ENCODE peak calls at places on chromosomes 5 and 9, in eight cellular contexts. X is cardiac muscle cell, C is mammary epithelial cell, T is uterus, N is kidney, I is body of pancreas, R is left ventricle myocardium inferior, L is AG04450. A is an unnamed sample.

GRCh38 chr5:139745121-139745799 is 50.3 kb upstream of the PSD2 start:
- DNase-seq in X (peak; percentile 68), C (peak; percentile 48), T (peak; percentile 57), N (peak; percentile 95), I (peak; percentile 32), R (peak; percentile 32), L (no peak), A (peak; percentile 55)

GRCh38 chr5:393846-394275 is 49.1 kb upstream of the EXOC3 start:
- DNase-seq in X (peak; percentile 20), C (no peak), T (no peak), N (no peak), I (no peak), R (no peak), L (no peak), A (no peak)

GRCh38 chr9:36398745-36399144 is 1.3 kb downstream of the RNF38 start:
- DNase-seq in X (peak; percentile 17), C (peak; percentile 33), T (no peak), N (no peak), I (no peak), R (no peak), L (no peak), A (no peak)

GRCh38 chr5:108353087-108353486 is 28.8 kb downstream of the FBXL17 start:
- DNase-seq in X (no peak), C (no peak), T (no peak), N (no peak), I (no peak), R (no peak), L (no peak), A (no peak)

GRCh38 chr9:135214054-135214640 is 126.7 kb downstream of the OLFM1 start:
- DNase-seq in X (no peak), C (no peak), T (no peak), N (peak; percentile 41), I (peak; percentile 8), R (no peak), L (no peak), A (no peak)

GRCh38 chr5:39767906-39768305 is 343.1 kb upstream of the DAB2 start:
- DNase-seq in X (no peak), C (no peak), T (no peak), N (no peak), I (no peak), R (no peak), L (no peak), A (no peak)

GRCh38 chr5:143796110-143796509 is 15.9 kb upstream of the HMHB1 start:
- DNase-seq in X (peak; percentile 41), C (no peak), T (no peak), N (no peak), I (no peak), R (no peak), L (no peak), A (no peak)

GRCh38 chr5:120464627-120465280 is 654 bp downstream of the PRR16 start:
- DNase-seq in X (peak; percentile 62), C (peak; percentile 46), T (peak; percentile 55), N (peak; percentile 77), I (peak; percentile 22), R (peak; percentile 57), L (no peak), A (peak; percentile 32)

GRCh38 chr5:31811210-31811609 is 172.3 kb downstream of the PDZD2 start:
- DNase-seq in X (peak; percentile 94), C (peak; percentile 87), T (no peak), N (no peak), I (no peak), R (no peak), L (peak; percentile 59), A (no peak)

GRCh38 chr9:89179535-89179919 is 909 bp upstream of the SHC3 start:
- DNase-seq in X (peak; percentile 72), C (no peak), T (no peak), N (no peak), I (no peak), R (no peak), L (no peak), A (no peak)

GRCh38 chr9:38432922-38433510 is 8.8 kb upstream of the IGFBPL1 start:
- DNase-seq in X (peak; percentile 57), C (peak; percentile 21), T (no peak), N (no peak), I (no peak), R (no peak), L (peak; percentile 8), A (no peak)

GRCh38 chr9:83208065-83208850 is 145.3 kb upstream of the RASEF start:
- DNase-seq in X (peak; percentile 51), C (no peak), T (no peak), N (no peak), I (no peak), R (no peak), L (no peak), A (no peak)

GRCh38 chr5:64939772-64940510 is 171.2 kb downstream of the CWC27 start:
- DNase-seq in X (peak; percentile 42), C (no peak), T (peak; percentile 17), N (peak; percentile 51), I (peak; percentile 11), R (peak; percentile 12), L (no peak), A (peak; percentile 64)

GRCh38 chr5:151383011-151383410 is 35.7 kb upstream of the SLC36A2 start:
- DNase-seq in X (no peak), C (peak; percentile 18), T (no peak), N (no peak), I (no peak), R (no peak), L (no peak), A (no peak)

GRCh38 chr5:58156354-58156753 is 303.5 kb downstream of the PLK2 start:
- DNase-seq in X (peak; percentile 46), C (no peak), T (no peak), N (no peak), I (no peak), R (no peak), L (no peak), A (no peak)

GRCh38 chr5:144429905-144430304 is 259.2 kb downstream of the KCTD16 start:
- DNase-seq in X (no peak), C (no peak), T (no peak), N (no peak), I (no peak), R (no peak), L (no peak), A (no peak)

GRCh38 chr5:168681556-168682183 is 102.5 kb upstream of the PANK3 start:
- DNase-seq in X (peak; percentile 80), C (peak; percentile 27), T (peak; percentile 31), N (no peak), I (no peak), R (peak; percentile 31), L (no peak), A (no peak)

GRCh38 chr5:122392844-122393243 is 80.8 kb downstream of the SNCAIP start:
- DNase-seq in X (peak; percentile 73), C (no peak), T (no peak), N (no peak), I (no peak), R (no peak), L (no peak), A (no peak)

GRCh38 chr5:152237531-152237930 is 167.5 kb downstream of the NMUR2 start:
- DNase-seq in X (no peak), C (no peak), T (no peak), N (no peak), I (no peak), R (no peak), L (no peak), A (no peak)

GRCh38 chr5:61292130-61292672 is 39.9 kb upstream of the ZSWIM6 start:
- DNase-seq in X (no peak), C (no peak), T (no peak), N (no peak), I (no peak), R (no peak), L (no peak), A (no peak)

GRCh38 chr5:36691241-36691640 is 84.8 kb downstream of the SLC1A3 start:
- DNase-seq in X (no peak), C (no peak), T (no peak), N (no peak), I (no peak), R (no peak), L (no peak), A (no peak)

GRCh38 chr5:74326571-74327338 is 313.8 kb downstream of the ENC1 start:
- DNase-seq in X (peak; percentile 93), C (peak; percentile 97), T (no peak), N (no peak), I (no peak), R (no peak), L (peak; percentile 85), A (no peak)

DNA sequence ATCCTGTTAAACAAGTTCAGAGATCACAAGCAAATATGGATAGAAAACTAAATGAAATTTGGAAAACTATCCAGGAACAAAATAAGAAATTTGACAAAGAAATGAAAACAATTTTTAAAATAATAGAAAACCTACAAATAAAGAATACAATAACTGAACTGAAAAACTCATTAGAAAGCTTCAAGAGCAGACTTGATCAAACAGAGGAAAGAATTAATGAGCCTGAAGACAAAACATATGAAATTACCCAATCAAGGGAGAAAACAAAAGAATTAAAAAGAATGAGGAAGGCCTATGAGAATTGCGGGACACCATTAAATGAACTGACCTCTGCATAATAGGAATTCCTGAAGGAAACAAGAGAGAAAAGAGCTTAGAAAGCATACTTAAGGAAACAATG is 39.8 kb upstream of the TNPO1 start:
- DNase-seq in X (no peak), C (no peak), T (no peak), N (no peak), I (no peak), R (no peak), L (no peak), A (no peak)
- H3K9me3 ChIP-seq in X (no peaks in the 10 kb centered on the region), C (peaks cover 6% of the 10 kb centered on the region), T (no peaks in the 10 kb centered on the region), N (peaks cover 7% of the 10 kb centered on the region), I (no peaks in the 10 kb centered on the region), R (peaks cover 61% of the 10 kb centered on the region), L (no peaks in the 10 kb centered on the region), A (peaks cover 6% of the 10 kb centered on the region)

DNA sequence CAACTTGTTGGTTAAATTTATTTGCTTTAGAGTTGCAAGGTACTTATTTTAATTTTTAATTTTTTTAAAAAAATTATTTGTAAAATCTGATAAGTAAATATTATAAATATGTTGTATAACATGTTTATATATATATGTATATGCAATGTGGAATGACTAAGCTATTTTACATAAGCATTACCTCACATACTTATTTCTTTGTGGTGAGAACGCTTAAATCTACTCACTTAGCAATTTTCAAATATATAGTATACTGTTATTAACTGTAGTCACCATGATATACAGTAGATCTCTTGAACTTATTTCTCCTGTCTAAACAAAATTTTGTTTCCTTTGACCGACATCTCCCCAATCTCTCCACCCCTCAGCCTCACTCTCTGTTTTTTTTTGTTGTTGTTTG is 147.8 kb downstream of the NNT start:
- DNase-seq in X (no peak), C (no peak), T (no peak), N (no peak), I (no peak), R (no peak), L (no peak), A (no peak)
- H3K9me3 ChIP-seq in X (no peaks in the 10 kb centered on the region), C (no peaks in the 10 kb centered on the region), T (no peaks in the 10 kb centered on the region), N (no peaks in the 10 kb centered on the region), I (peaks cover 3% of the 10 kb centered on the region), R (no peaks in the 10 kb centered on the region), L (peaks cover 11% of the 10 kb centered on the region), A (no peaks in the 10 kb centered on the region)

GRCh38 chr5:159120446-159120845 is 20.7 kb upstream of the EBF1 start:
- DNase-seq in X (no peak), C (no peak), T (no peak), N (no peak), I (no peak), R (no peak), L (no peak), A (no peak)
- H3K9me3 ChIP-seq in X (no peaks in the 10 kb centered on the region), C (no peaks in the 10 kb centered on the region), T (no peaks in the 10 kb centered on the region), N (no peaks in the 10 kb centered on the region), I (no peaks in the 10 kb centered on the region), R (peaks cover 14% of the 10 kb centered on the region), L (peaks cover 3% of the 10 kb centered on the region), A (peaks cover 2% of the 10 kb centered on the region)

DNA sequence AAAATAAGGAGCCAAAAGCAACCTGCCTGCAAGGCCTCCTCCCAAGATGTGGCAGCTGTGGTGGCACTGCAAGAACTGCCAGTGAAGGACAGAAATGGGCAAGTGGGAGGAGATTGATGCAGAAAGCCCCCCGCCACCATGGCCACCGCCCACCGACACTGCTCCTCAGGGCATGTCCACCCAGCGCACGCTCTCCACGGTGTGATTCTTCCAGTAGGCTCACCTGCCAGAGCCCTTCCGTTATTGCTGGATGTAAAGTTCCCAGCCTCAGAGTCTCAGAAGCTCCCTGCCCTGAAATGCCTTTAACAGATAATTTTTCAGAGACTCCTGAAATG is 155.2 kb upstream of the PHYKPL start:
- DNase-seq in X (no peak), C (no peak), T (no peak), N (peak; percentile 53), I (no peak), R (no peak), L (no peak), A (no peak)
- H3K9me3 ChIP-seq in X (no peaks in the 10 kb centered on the region), C (peaks cover 32% of the 10 kb centered on the region), T (no peaks in the 10 kb centered on the region), N (no peaks in the 10 kb centered on the region), I (no peaks in the 10 kb centered on the region), R (no peaks in the 10 kb centered on the region), L (peaks cover 36% of the 10 kb centered on the region), A (no peaks in the 10 kb centered on the region)